ENCODE peak calls at places on chromosomes 5 and 9, in ten cellular contexts. One of them, this sample, is unnamed.

GRCh38 chr5:173457482-173457881 is 129.3 kb upstream of the STC2 start:
- DNase-seq in adipocyte: peak
- DNase-seq in T1000: no peak
- DNase-seq in cardiac fibroblast: peak
- DNase-seq in stimulated activated CD8-positive, alpha-beta memory T cell treated with anti-CD3 and anti-CD28 coated beads, Interleukin-12 subunit alpha, Interleukin-12 subunit beta, amount 100 ng/mL, for 1 hour: no peak
- DNase-seq in heart left ventricle: peak
- DNase-seq in Kasumi-1: no peak
- DNase-seq in NCI-H1105: no peak
- DNase-seq in germinal center: no peak
- DNase-seq in cardiac septum: no peak
- DNase-seq in this sample: no peak

GRCh38 chr5:136730426-136730825 is 365.1 kb upstream of the TRPC7 start:
- DNase-seq in adipocyte: no peak
- DNase-seq in T1000: no peak
- DNase-seq in cardiac fibroblast: no peak
- DNase-seq in stimulated activated CD8-positive, alpha-beta memory T cell treated with anti-CD3 and anti-CD28 coated beads, Interleukin-12 subunit alpha, Interleukin-12 subunit beta, amount 100 ng/mL, for 1 hour: no peak
- DNase-seq in heart left ventricle: no peak
- DNase-seq in Kasumi-1: no peak
- DNase-seq in NCI-H1105: no peak
- DNase-seq in germinal center: no peak
- DNase-seq in cardiac septum: no peak
- DNase-seq in this sample: no peak

GRCh38 chr9:129962376-129962765 is 80.6 kb downstream of the FNBP1 start:
- DNase-seq in adipocyte: no peak
- DNase-seq in T1000: no peak
- DNase-seq in cardiac fibroblast: no peak
- DNase-seq in stimulated activated CD8-positive, alpha-beta memory T cell treated with anti-CD3 and anti-CD28 coated beads, Interleukin-12 subunit alpha, Interleukin-12 subunit beta, amount 100 ng/mL, for 1 hour: no peak
- DNase-seq in heart left ventricle: no peak
- DNase-seq in Kasumi-1: no peak
- DNase-seq in NCI-H1105: no peak
- DNase-seq in germinal center: no peak
- DNase-seq in cardiac septum: no peak
- DNase-seq in this sample: no peak

GRCh38 chr5:128586848-128587247 is 48.8 kb upstream of the FBN2 start:
- DNase-seq in adipocyte: peak
- DNase-seq in T1000: no peak
- DNase-seq in cardiac fibroblast: no peak
- DNase-seq in stimulated activated CD8-positive, alpha-beta memory T cell treated with anti-CD3 and anti-CD28 coated beads, Interleukin-12 subunit alpha, Interleukin-12 subunit beta, amount 100 ng/mL, for 1 hour: no peak
- DNase-seq in heart left ventricle: no peak
- DNase-seq in Kasumi-1: no peak
- DNase-seq in NCI-H1105: no peak
- DNase-seq in germinal center: no peak
- DNase-seq in cardiac septum: no peak
- DNase-seq in this sample: no peak

GRCh38 chr5:96257904-96258303 is 175.1 kb downstream of the PCSK1 start:
- DNase-seq in adipocyte: peak
- DNase-seq in T1000: no peak
- DNase-seq in cardiac fibroblast: peak
- DNase-seq in stimulated activated CD8-positive, alpha-beta memory T cell treated with anti-CD3 and anti-CD28 coated beads, Interleukin-12 subunit alpha, Interleukin-12 subunit beta, amount 100 ng/mL, for 1 hour: no peak
- DNase-seq in heart left ventricle: no peak
- DNase-seq in Kasumi-1: no peak
- DNase-seq in NCI-H1105: no peak
- DNase-seq in germinal center: no peak
- DNase-seq in cardiac septum: no peak
- DNase-seq in this sample: no peak

GRCh38 chr5:56763711-56764466 is 51.5 kb upstream of the MAP3K1 start:
- DNase-seq in adipocyte: peak
- DNase-seq in T1000: no peak
- DNase-seq in cardiac fibroblast: peak
- DNase-seq in stimulated activated CD8-positive, alpha-beta memory T cell treated with anti-CD3 and anti-CD28 coated beads, Interleukin-12 subunit alpha, Interleukin-12 subunit beta, amount 100 ng/mL, for 1 hour: no peak
- DNase-seq in heart left ventricle: no peak
- DNase-seq in Kasumi-1: peak
- DNase-seq in NCI-H1105: no peak
- DNase-seq in germinal center: peak
- DNase-seq in cardiac septum: no peak
- DNase-seq in this sample: no peak

GRCh38 chr5:80083115-80083890 is 48.2 kb downstream of the THBS4 start:
- DNase-seq in adipocyte: peak
- DNase-seq in T1000: no peak
- DNase-seq in cardiac fibroblast: peak
- DNase-seq in stimulated activated CD8-positive, alpha-beta memory T cell treated with anti-CD3 and anti-CD28 coated beads, Interleukin-12 subunit alpha, Interleukin-12 subunit beta, amount 100 ng/mL, for 1 hour: no peak
- DNase-seq in heart left ventricle: peak
- DNase-seq in Kasumi-1: peak
- DNase-seq in NCI-H1105: peak
- DNase-seq in germinal center: peak
- DNase-seq in cardiac septum: peak
- DNase-seq in this sample: no peak

GRCh38 chr5:104344809-104345512 is 782.4 kb upstream of the NUDT12 start:
- DNase-seq in adipocyte: peak
- DNase-seq in T1000: no peak
- DNase-seq in cardiac fibroblast: peak
- DNase-seq in stimulated activated CD8-positive, alpha-beta memory T cell treated with anti-CD3 and anti-CD28 coated beads, Interleukin-12 subunit alpha, Interleukin-12 subunit beta, amount 100 ng/mL, for 1 hour: no peak
- DNase-seq in heart left ventricle: no peak
- DNase-seq in Kasumi-1: no peak
- DNase-seq in NCI-H1105: no peak
- DNase-seq in germinal center: no peak
- DNase-seq in cardiac septum: no peak
- DNase-seq in this sample: no peak

GRCh38 chr9:134377976-134378375 is 51.7 kb downstream of the RXRA start:
- DNase-seq in adipocyte: no peak
- DNase-seq in T1000: peak
- DNase-seq in cardiac fibroblast: no peak
- DNase-seq in stimulated activated CD8-positive, alpha-beta memory T cell treated with anti-CD3 and anti-CD28 coated beads, Interleukin-12 subunit alpha, Interleukin-12 subunit beta, amount 100 ng/mL, for 1 hour: no peak
- DNase-seq in heart left ventricle: peak
- DNase-seq in Kasumi-1: no peak
- DNase-seq in NCI-H1105: no peak
- DNase-seq in germinal center: no peak
- DNase-seq in cardiac septum: no peak
- DNase-seq in this sample: no peak

GRCh38 chr5:140024928-140025327 is 18.2 kb downstream of the NRG2 start:
- DNase-seq in adipocyte: no peak
- DNase-seq in T1000: no peak
- DNase-seq in cardiac fibroblast: no peak
- DNase-seq in stimulated activated CD8-positive, alpha-beta memory T cell treated with anti-CD3 and anti-CD28 coated beads, Interleukin-12 subunit alpha, Interleukin-12 subunit beta, amount 100 ng/mL, for 1 hour: no peak
- DNase-seq in heart left ventricle: no peak
- DNase-seq in Kasumi-1: no peak
- DNase-seq in NCI-H1105: no peak
- DNase-seq in germinal center: no peak
- DNase-seq in cardiac septum: no peak
- DNase-seq in this sample: no peak

GRCh38 chr5:173530547-173530946 is 85.9 kb downstream of the BOD1 start:
- DNase-seq in adipocyte: no peak
- DNase-seq in T1000: no peak
- DNase-seq in cardiac fibroblast: no peak
- DNase-seq in stimulated activated CD8-positive, alpha-beta memory T cell treated with anti-CD3 and anti-CD28 coated beads, Interleukin-12 subunit alpha, Interleukin-12 subunit beta, amount 100 ng/mL, for 1 hour: no peak
- DNase-seq in heart left ventricle: no peak
- DNase-seq in Kasumi-1: peak
- DNase-seq in NCI-H1105: no peak
- DNase-seq in germinal center: no peak
- DNase-seq in cardiac septum: no peak
- DNase-seq in this sample: no peak

GRCh38 chr9:127767909-127768331 is 10.5 kb downstream of the SH2D3C start:
- DNase-seq in adipocyte: no peak
- DNase-seq in T1000: no peak
- DNase-seq in cardiac fibroblast: no peak
- DNase-seq in stimulated activated CD8-positive, alpha-beta memory T cell treated with anti-CD3 and anti-CD28 coated beads, Interleukin-12 subunit alpha, Interleukin-12 subunit beta, amount 100 ng/mL, for 1 hour: no peak
- DNase-seq in heart left ventricle: peak
- DNase-seq in Kasumi-1: no peak
- DNase-seq in NCI-H1105: no peak
- DNase-seq in germinal center: no peak
- DNase-seq in cardiac septum: no peak
- DNase-seq in this sample: no peak

GRCh38 chr9:16625106-16625505 is 245.4 kb downstream of the BNC2 start:
- DNase-seq in adipocyte: no peak
- DNase-seq in T1000: no peak
- DNase-seq in cardiac fibroblast: peak
- DNase-seq in stimulated activated CD8-positive, alpha-beta memory T cell treated with anti-CD3 and anti-CD28 coated beads, Interleukin-12 subunit alpha, Interleukin-12 subunit beta, amount 100 ng/mL, for 1 hour: no peak
- DNase-seq in heart left ventricle: no peak
- DNase-seq in Kasumi-1: no peak
- DNase-seq in NCI-H1105: no peak
- DNase-seq in germinal center: no peak
- DNase-seq in cardiac septum: no peak
- DNase-seq in this sample: no peak

GRCh38 chr9:880725-881124 is 39.2 kb downstream of the DMRT1 start:
- DNase-seq in adipocyte: no peak
- DNase-seq in T1000: no peak
- DNase-seq in cardiac fibroblast: no peak
- DNase-seq in stimulated activated CD8-positive, alpha-beta memory T cell treated with anti-CD3 and anti-CD28 coated beads, Interleukin-12 subunit alpha, Interleukin-12 subunit beta, amount 100 ng/mL, for 1 hour: peak
- DNase-seq in heart left ventricle: no peak
- DNase-seq in Kasumi-1: no peak
- DNase-seq in NCI-H1105: no peak
- DNase-seq in germinal center: no peak
- DNase-seq in cardiac septum: no peak
- DNase-seq in this sample: no peak

GRCh38 chr5:142133382-142134206 is 25.0 kb downstream of the NDFIP1 start:
- DNase-seq in adipocyte: no peak
- DNase-seq in T1000: no peak
- DNase-seq in cardiac fibroblast: no peak
- DNase-seq in stimulated activated CD8-positive, alpha-beta memory T cell treated with anti-CD3 and anti-CD28 coated beads, Interleukin-12 subunit alpha, Interleukin-12 subunit beta, amount 100 ng/mL, for 1 hour: no peak
- DNase-seq in heart left ventricle: no peak
- DNase-seq in Kasumi-1: no peak
- DNase-seq in NCI-H1105: no peak
- DNase-seq in germinal center: no peak
- DNase-seq in cardiac septum: no peak
- DNase-seq in this sample: no peak

GRCh38 chr9:81833563-81834345 is 94.5 kb upstream of the SPATA31D4 start:
- DNase-seq in adipocyte: no peak
- DNase-seq in T1000: no peak
- DNase-seq in cardiac fibroblast: peak
- DNase-seq in stimulated activated CD8-positive, alpha-beta memory T cell treated with anti-CD3 and anti-CD28 coated beads, Interleukin-12 subunit alpha, Interleukin-12 subunit beta, amount 100 ng/mL, for 1 hour: no peak
- DNase-seq in heart left ventricle: no peak
- DNase-seq in Kasumi-1: no peak
- DNase-seq in NCI-H1105: no peak
- DNase-seq in germinal center: no peak
- DNase-seq in cardiac septum: no peak
- DNase-seq in this sample: no peak

GRCh38 chr5:136062563-136063274 is 33.9 kb downstream of the TGFBI start:
- DNase-seq in adipocyte: peak
- DNase-seq in T1000: no peak
- DNase-seq in cardiac fibroblast: peak
- DNase-seq in stimulated activated CD8-positive, alpha-beta memory T cell treated with anti-CD3 and anti-CD28 coated beads, Interleukin-12 subunit alpha, Interleukin-12 subunit beta, amount 100 ng/mL, for 1 hour: no peak
- DNase-seq in heart left ventricle: peak
- DNase-seq in Kasumi-1: peak
- DNase-seq in NCI-H1105: no peak
- DNase-seq in germinal center: peak
- DNase-seq in cardiac septum: no peak
- DNase-seq in this sample: no peak

GRCh38 chr5:93035194-93035593 is 545.8 kb downstream of the NR2F1-AS1 start:
- DNase-seq in adipocyte: no peak
- DNase-seq in T1000: no peak
- DNase-seq in cardiac fibroblast: no peak
- DNase-seq in stimulated activated CD8-positive, alpha-beta memory T cell treated with anti-CD3 and anti-CD28 coated beads, Interleukin-12 subunit alpha, Interleukin-12 subunit beta, amount 100 ng/mL, for 1 hour: no peak
- DNase-seq in heart left ventricle: no peak
- DNase-seq in Kasumi-1: no peak
- DNase-seq in NCI-H1105: no peak
- DNase-seq in germinal center: no peak
- DNase-seq in cardiac septum: no peak
- DNase-seq in this sample: no peak

GRCh38 chr9:69453746-69454145 is 128.7 kb downstream of the ENTREP1 start:
- DNase-seq in adipocyte: no peak
- DNase-seq in T1000: no peak
- DNase-seq in cardiac fibroblast: no peak
- DNase-seq in stimulated activated CD8-positive, alpha-beta memory T cell treated with anti-CD3 and anti-CD28 coated beads, Interleukin-12 subunit alpha, Interleukin-12 subunit beta, amount 100 ng/mL, for 1 hour: no peak
- DNase-seq in heart left ventricle: no peak
- DNase-seq in Kasumi-1: no peak
- DNase-seq in NCI-H1105: no peak
- DNase-seq in germinal center: no peak
- DNase-seq in cardiac septum: no peak
- DNase-seq in this sample: no peak

GRCh38 chr5:136031713-136032112 is 2.9 kb downstream of the TGFBI start:
- DNase-seq in adipocyte: peak
- DNase-seq in T1000: no peak
- DNase-seq in cardiac fibroblast: no peak
- DNase-seq in stimulated activated CD8-positive, alpha-beta memory T cell treated with anti-CD3 and anti-CD28 coated beads, Interleukin-12 subunit alpha, Interleukin-12 subunit beta, amount 100 ng/mL, for 1 hour: no peak
- DNase-seq in heart left ventricle: no peak
- DNase-seq in Kasumi-1: no peak
- DNase-seq in NCI-H1105: no peak
- DNase-seq in germinal center: no peak
- DNase-seq in cardiac septum: no peak
- DNase-seq in this sample: no peak

GRCh38 chr5:159440948-159441347 is 110.7 kb upstream of the IL12B start:
- DNase-seq in adipocyte: no peak
- DNase-seq in T1000: no peak
- DNase-seq in cardiac fibroblast: no peak
- DNase-seq in stimulated activated CD8-positive, alpha-beta memory T cell treated with anti-CD3 and anti-CD28 coated beads, Interleukin-12 subunit alpha, Interleukin-12 subunit beta, amount 100 ng/mL, for 1 hour: no peak
- DNase-seq in heart left ventricle: no peak
- DNase-seq in Kasumi-1: no peak
- DNase-seq in NCI-H1105: no peak
- DNase-seq in germinal center: no peak
- DNase-seq in cardiac septum: no peak
- DNase-seq in this sample: no peak

GRCh38 chr9:73039253-73039915 is 86.5 kb upstream of the ALDH1A1 start:
- DNase-seq in adipocyte: peak
- DNase-seq in T1000: no peak
- DNase-seq in cardiac fibroblast: peak
- DNase-seq in stimulated activated CD8-positive, alpha-beta memory T cell treated with anti-CD3 and anti-CD28 coated beads, Interleukin-12 subunit alpha, Interleukin-12 subunit beta, amount 100 ng/mL, for 1 hour: no peak
- DNase-seq in heart left ventricle: peak
- DNase-seq in Kasumi-1: no peak
- DNase-seq in NCI-H1105: no peak
- DNase-seq in germinal center: no peak
- DNase-seq in cardiac septum: no peak
- DNase-seq in this sample: no peak

GRCh38 chr5:103918668-103919367 is 356.2 kb upstream of the NUDT12 start:
- DNase-seq in adipocyte: peak
- DNase-seq in T1000: peak
- DNase-seq in cardiac fibroblast: peak
- DNase-seq in stimulated activated CD8-positive, alpha-beta memory T cell treated with anti-CD3 and anti-CD28 coated beads, Interleukin-12 subunit alpha, Interleukin-12 subunit beta, amount 100 ng/mL, for 1 hour: no peak
- DNase-seq in heart left ventricle: no peak
- DNase-seq in Kasumi-1: no peak
- DNase-seq in NCI-H1105: no peak
- DNase-seq in germinal center: no peak
- DNase-seq in cardiac septum: no peak
- DNase-seq in this sample: no peak

GRCh38 chr9:121550569-121551512 is 51.2 kb upstream of the GGTA1 start:
- DNase-seq in adipocyte: peak
- DNase-seq in T1000: peak
- DNase-seq in cardiac fibroblast: peak
- DNase-seq in stimulated activated CD8-positive, alpha-beta memory T cell treated with anti-CD3 and anti-CD28 coated beads, Interleukin-12 subunit alpha, Interleukin-12 subunit beta, amount 100 ng/mL, for 1 hour: peak
- DNase-seq in heart left ventricle: peak
- DNase-seq in Kasumi-1: peak
- DNase-seq in NCI-H1105: peak
- DNase-seq in germinal center: peak
- DNase-seq in cardiac septum: peak
- DNase-seq in this sample: peak

GRCh38 chr9:121741198-121741918 is 89.9 kb downstream of the DAB2IP start:
- DNase-seq in adipocyte: no peak
- DNase-seq in T1000: no peak
- DNase-seq in cardiac fibroblast: no peak
- DNase-seq in stimulated activated CD8-positive, alpha-beta memory T cell treated with anti-CD3 and anti-CD28 coated beads, Interleukin-12 subunit alpha, Interleukin-12 subunit beta, amount 100 ng/mL, for 1 hour: no peak
- DNase-seq in heart left ventricle: no peak
- DNase-seq in Kasumi-1: no peak
- DNase-seq in NCI-H1105: no peak
- DNase-seq in germinal center: no peak
- DNase-seq in cardiac septum: no peak
- DNase-seq in this sample: no peak

GRCh38 chr9:12464910-12465512 is 228.2 kb upstream of the TYRP1 start:
- DNase-seq in adipocyte: peak
- DNase-seq in T1000: no peak
- DNase-seq in cardiac fibroblast: peak
- DNase-seq in stimulated activated CD8-positive, alpha-beta memory T cell treated with anti-CD3 and anti-CD28 coated beads, Interleukin-12 subunit alpha, Interleukin-12 subunit beta, amount 100 ng/mL, for 1 hour: no peak
- DNase-seq in heart left ventricle: no peak
- DNase-seq in Kasumi-1: peak
- DNase-seq in NCI-H1105: peak
- DNase-seq in germinal center: no peak
- DNase-seq in cardiac septum: no peak
- DNase-seq in this sample: no peak

GRCh38 chr5:168601972-168602371 is 22.8 kb upstream of the PANK3 start:
- DNase-seq in adipocyte: no peak
- DNase-seq in T1000: no peak
- DNase-seq in cardiac fibroblast: no peak
- DNase-seq in stimulated activated CD8-positive, alpha-beta memory T cell treated with anti-CD3 and anti-CD28 coated beads, Interleukin-12 subunit alpha, Interleukin-12 subunit beta, amount 100 ng/mL, for 1 hour: no peak
- DNase-seq in heart left ventricle: no peak
- DNase-seq in Kasumi-1: no peak
- DNase-seq in NCI-H1105: no peak
- DNase-seq in germinal center: no peak
- DNase-seq in cardiac septum: no peak
- DNase-seq in this sample: no peak

GRCh38 chr5:169561883-169562282 is 21.7 kb upstream of the SPDL1 start:
- DNase-seq in adipocyte: peak
- DNase-seq in T1000: no peak
- DNase-seq in cardiac fibroblast: no peak
- DNase-seq in stimulated activated CD8-positive, alpha-beta memory T cell treated with anti-CD3 and anti-CD28 coated beads, Interleukin-12 subunit alpha, Interleukin-12 subunit beta, amount 100 ng/mL, for 1 hour: no peak
- DNase-seq in heart left ventricle: no peak
- DNase-seq in Kasumi-1: no peak
- DNase-seq in NCI-H1105: no peak
- DNase-seq in germinal center: no peak
- DNase-seq in cardiac septum: no peak
- DNase-seq in this sample: no peak